ENCODE peak calls at places on chromosomes 13 and 19, in eight cellular contexts. H is right cardiac atrium; J is heart left ventricle; F is neuronal stem cell; X is neural progenitor cell; W is CD4-positive, CD25-positive, alpha-beta regulatory T cell; A is uterus; D is breast epithelium. B is an unnamed sample. For H3K4me1, the result is how much of the 10 kb centered on the place peaks cover.

GRCh38 chr19:42023121-42023942 is 29.3 kb upstream of the ATP1A3 start:
- DNase-seq in H (no peak), J (no peak), F (no peak), X (peak), W (no peak), A (no peak), D (no peak), B (peak)

GRCh38 chr19:50314724-50315700 is 14.2 kb downstream of the KCNC3 start:
- DNase-seq in H (no peak), J (no peak), F (no peak), X (peak), W (no peak), A (no peak), D (no peak), B (no peak)

GRCh38 chr13:108266316-108266936 is 3.1 kb upstream of the TNFSF13B start:
- DNase-seq in H (no peak), J (no peak), F (no peak), X (no peak), W (no peak), A (no peak), D (no peak), B (no peak)

GRCh38 chr13:27450921-27451461 is 627 bp upstream of the MTIF3 start:
- DNase-seq in H (peak), J (peak), F (peak), X (peak), W (peak), A (peak), D (peak), B (no peak)

GRCh38 chr13:109695402-109696190 is 90.8 kb downstream of the IRS2 start:
- DNase-seq in H (no peak), J (no peak), F (no peak), X (no peak), W (no peak), A (no peak), D (no peak), B (no peak)

GRCh38 chr13:39462456-39462855 is 140.5 kb downstream of the LHFPL6 start:
- DNase-seq in H (no peak), J (no peak), F (no peak), X (no peak), W (no peak), A (no peak), D (no peak), B (no peak)

GRCh38 chr13:45207319-45207718 is 6.5 kb upstream of the KCTD4 start:
- DNase-seq in H (no peak), J (no peak), F (no peak), X (no peak), W (no peak), A (no peak), D (no peak), B (no peak)

GRCh38 chr13:105616313-105617075 is 919.0 kb downstream of the EFNB2 start:
- DNase-seq in H (no peak), J (no peak), F (no peak), X (no peak), W (no peak), A (no peak), D (no peak), B (no peak)

GRCh38 chr19:33796164-33797100 is at the start of gene KCTD15:
- DNase-seq in H (peak), J (no peak), F (peak), X (peak), W (no peak), A (peak), D (no peak), B (no peak)

GRCh38 chr19:12782424-12783225 is 7.3 kb upstream of the HOOK2 start:
- DNase-seq in H (peak), J (peak), F (no peak), X (peak), W (no peak), A (peak), D (peak), B (peak)

GRCh38 chr19:4066176-4066606 is 508 bp downstream of the ZBTB7A start:
- DNase-seq in H (peak), J (peak), F (no peak), X (no peak), W (peak), A (no peak), D (no peak), B (peak)

GRCh38 chr13:107271226-107271625 is 703.3 kb upstream of the ARGLU1 start:
- DNase-seq in H (no peak), J (no peak), F (no peak), X (peak), W (no peak), A (no peak), D (no peak), B (no peak)

GRCh38 chr13:109387438-109387837 is 398.9 kb downstream of the IRS2 start:
- DNase-seq in H (no peak), J (no peak), F (no peak), X (no peak), W (no peak), A (no peak), D (no peak), B (no peak)

GRCh38 chr19:52248256-52248655 is 21.1 kb upstream of the ZNF766 start:
- DNase-seq in H (peak), J (peak), F (no peak), X (peak), W (peak), A (peak), D (no peak), B (peak)

GRCh38 chr19:4754248-4754647 is 30.6 kb upstream of the DPP9 start:
- DNase-seq in H (no peak), J (no peak), F (no peak), X (no peak), W (no peak), A (no peak), D (no peak), B (no peak)

GRCh38 chr13:19606152-19606551 is 27.3 kb upstream of the MPHOSPH8 start:
- DNase-seq in H (no peak), J (no peak), F (no peak), X (no peak), W (no peak), A (no peak), D (no peak), B (no peak)

GRCh38 chr13:67223024-67223423 is 7.1 kb downstream of the PCDH9 start:
- DNase-seq in H (no peak), J (no peak), F (no peak), X (no peak), W (no peak), A (no peak), D (no peak), B (no peak)

GRCh38 chr19:50835103-50835784 is 1.9 kb upstream of the KLK15 start:
- DNase-seq in H (no peak), J (no peak), F (no peak), X (no peak), W (no peak), A (no peak), D (no peak), B (no peak)

GRCh38 chr13:19767966-19768365 is 14.8 kb downstream of the PSPC1 start:
- DNase-seq in H (no peak), J (no peak), F (no peak), X (no peak), W (no peak), A (no peak), D (no peak), B (no peak)

GRCh38 chr19:18849838-18850400 is 18.2 kb downstream of the UPF1 start:
- DNase-seq in H (peak), J (no peak), F (no peak), X (no peak), W (no peak), A (peak), D (no peak), B (no peak)

GRCh38 chr19:18851673-18852325 is 20.0 kb downstream of the UPF1 start:
- DNase-seq in H (peak), J (no peak), F (no peak), X (no peak), W (no peak), A (no peak), D (no peak), B (no peak)

GRCh38 chr19:18852634-18853033 is 20.9 kb downstream of the UPF1 start:
- DNase-seq in H (peak), J (no peak), F (no peak), X (no peak), W (no peak), A (no peak), D (no peak), B (no peak)

GRCh38 chr19:18848860-18849661 is 17.3 kb downstream of the UPF1 start:
- DNase-seq in H (peak), J (peak), F (no peak), X (no peak), W (no peak), A (peak), D (no peak), B (no peak)

DNA sequence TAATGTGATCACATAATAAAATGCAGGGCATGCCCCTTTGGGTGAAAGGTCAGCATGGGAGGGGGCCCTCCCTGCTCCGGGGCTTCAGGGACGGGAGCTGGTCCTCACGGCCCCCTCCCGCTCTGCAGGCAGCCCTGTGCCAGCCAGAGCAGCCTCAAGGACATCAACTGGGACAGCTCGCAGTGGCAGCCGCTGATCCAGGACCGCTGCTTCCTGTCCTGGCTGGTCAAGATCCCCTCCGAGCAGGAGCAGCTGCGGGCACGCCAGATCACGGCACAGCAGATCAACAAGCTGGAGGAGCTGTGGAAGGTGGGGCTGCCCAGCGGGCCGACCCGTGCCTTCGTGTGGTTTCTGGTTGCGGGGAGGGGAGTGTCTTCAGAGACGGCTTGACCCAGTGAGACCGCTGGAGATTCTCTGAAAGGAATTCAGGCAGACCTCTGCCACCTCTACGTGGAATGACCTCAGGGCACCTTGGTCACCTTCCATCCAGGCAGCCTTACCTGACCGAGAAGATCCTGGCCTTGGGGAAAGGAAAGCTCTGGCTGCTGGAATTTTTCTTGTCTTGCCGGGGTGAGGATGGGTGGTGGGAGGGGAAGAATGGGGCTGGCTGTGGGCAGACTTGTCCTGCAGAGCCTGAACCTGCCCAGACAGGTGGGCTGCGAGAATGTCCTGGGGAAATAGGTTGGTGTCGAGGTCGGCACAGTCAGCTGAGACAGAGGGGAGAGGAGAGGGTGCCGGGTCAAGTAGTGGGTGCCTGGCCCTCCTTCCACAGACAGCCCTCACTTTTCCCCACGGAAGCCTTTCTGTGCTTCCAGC is 19.0 kb downstream of the UPF1 start:
- DNase-seq in H (peak), J (no peak), F (no peak), X (no peak), W (no peak), A (peak), D (no peak), B (no peak)
- H3K27ac ChIP-seq in H (peak), J (peak), F (no peak), X (no peak), W (no peak), A (peak), D (peak), B (no peak)

GRCh38 chr13:75800545-75800944 is 164.4 kb downstream of the LMO7 start:
- DNase-seq in H (no peak), J (no peak), F (no peak), X (no peak), W (no peak), A (no peak), D (no peak), B (no peak)

GRCh38 chr13:75802161-75802560 is 166.0 kb downstream of the LMO7 start:
- DNase-seq in H (no peak), J (no peak), F (no peak), X (no peak), W (peak), A (no peak), D (no peak), B (no peak)

GRCh38 chr13:75803982-75804381 is 167.9 kb downstream of the LMO7 start:
- DNase-seq in H (no peak), J (no peak), F (no peak), X (no peak), W (no peak), A (no peak), D (no peak), B (no peak)

GRCh38 chr13:75803175-75803611 is 167.1 kb downstream of the LMO7 start:
- DNase-seq in H (no peak), J (no peak), F (no peak), X (no peak), W (peak), A (no peak), D (no peak), B (peak)

GRCh38 chr13:75801388-75801787 is 165.3 kb downstream of the LMO7 start:
- DNase-seq in H (no peak), J (no peak), F (no peak), X (no peak), W (no peak), A (no peak), D (no peak), B (no peak)
- H3K4me1 ChIP-seq in H (under half), J (under half), F (under half), X (under half), W (under half), A (under half), D (under half), B (under half)

GRCh38 chr19:45097776-45098520 is 5.0 kb downstream of the PPP1R37 start:
- DNase-seq in H (peak), J (peak), F (no peak), X (no peak), W (no peak), A (peak), D (peak), B (no peak)

GRCh38 chr19:45099465-45100201 is 6.7 kb downstream of the PPP1R37 start:
- DNase-seq in H (no peak), J (no peak), F (no peak), X (peak), W (no peak), A (no peak), D (no peak), B (no peak)

GRCh38 chr19:45097450-45097775 is 4.4 kb downstream of the PPP1R37 start:
- DNase-seq in H (no peak), J (no peak), F (no peak), X (no peak), W (no peak), A (no peak), D (no peak), B (no peak)

GRCh38 chr19:45100202-45100600 is 7.2 kb downstream of the PPP1R37 start:
- DNase-seq in H (no peak), J (no peak), F (no peak), X (no peak), W (no peak), A (no peak), D (no peak), B (no peak)

GRCh38 chr19:45098521-45099464 is 5.8 kb downstream of the PPP1R37 start:
- DNase-seq in H (peak), J (peak), F (no peak), X (no peak), W (no peak), A (peak), D (no peak), B (no peak)
- H3K4me3 ChIP-seq in H (no peak), J (no peak), F (no peak), X (no peak), W (no peak), A (no peak), D (peak), B (no peak)

GRCh38 chr19:44759083-44759804 is 10.7 kb downstream of the BCL3 start:
- DNase-seq in H (no peak), J (no peak), F (no peak), X (no peak), W (no peak), A (no peak), D (no peak), B (no peak)

GRCh38 chr19:44757057-44757734 is 8.7 kb downstream of the BCL3 start:
- DNase-seq in H (peak), J (peak), F (no peak), X (peak), W (no peak), A (peak), D (no peak), B (no peak)

GRCh38 chr19:44756089-44756562 is 7.6 kb downstream of the BCL3 start:
- DNase-seq in H (peak), J (no peak), F (no peak), X (no peak), W (no peak), A (no peak), D (no peak), B (no peak)

GRCh38 chr19:44757735-44758505 is 9.4 kb downstream of the BCL3 start:
- DNase-seq in H (peak), J (peak), F (peak), X (peak), W (no peak), A (peak), D (no peak), B (no peak)

GRCh38 chr19:44758596-44758995 is 10.1 kb downstream of the BCL3 start:
- DNase-seq in H (peak), J (no peak), F (no peak), X (peak), W (no peak), A (no peak), D (no peak), B (no peak)
- H3K27ac ChIP-seq in H (peak), J (peak), F (no peak), X (no peak), W (no peak), A (peak), D (peak), B (peak)

GRCh38 chr13:25881946-25882574 is 169.8 kb downstream of the SHISA2 start:
- DNase-seq in H (no peak), J (no peak), F (peak), X (peak), W (no peak), A (no peak), D (no peak), B (no peak)
- H3K4me1 ChIP-seq in H (under half), J (under half), F (under half), X (half or more), W (under half), A (under half), D (under half), B (under half)

DNA sequence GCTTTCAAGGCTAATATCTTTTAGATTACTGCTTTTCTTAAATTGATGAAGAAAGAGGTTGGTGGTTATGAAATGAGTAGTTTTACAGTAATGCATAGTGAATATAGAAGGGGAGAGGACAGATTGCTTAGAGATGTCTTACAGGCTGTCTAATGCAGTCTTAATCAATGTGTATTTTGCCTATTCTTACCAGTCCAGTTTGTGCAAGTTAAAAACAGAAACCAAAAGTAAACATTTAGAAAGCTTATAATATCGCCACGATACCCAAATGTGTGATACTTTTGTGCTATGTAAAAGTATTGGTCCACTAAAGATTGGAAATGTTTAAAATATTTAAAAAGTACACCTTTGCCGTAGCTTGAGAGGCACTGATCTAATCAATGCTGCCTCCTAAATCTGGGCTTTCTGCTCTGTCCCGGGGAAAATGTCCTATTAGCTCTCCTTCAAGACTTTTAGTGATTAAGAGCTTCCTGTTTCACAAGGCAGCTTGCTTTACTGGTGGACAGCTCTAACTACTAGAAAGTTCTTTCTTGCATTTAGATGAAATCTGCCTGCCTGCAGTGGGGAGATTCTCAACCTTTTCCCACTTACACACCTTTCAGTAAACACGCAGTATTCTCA is 64.7 kb downstream of the DNAJC15 start:
- DNase-seq in H (no peak), J (no peak), F (no peak), X (no peak), W (no peak), A (no peak), D (no peak), B (no peak)
- H3K4me3 ChIP-seq in H (peak), J (peak), F (no peak), X (no peak), W (peak), A (peak), D (peak), B (peak)

DNA sequence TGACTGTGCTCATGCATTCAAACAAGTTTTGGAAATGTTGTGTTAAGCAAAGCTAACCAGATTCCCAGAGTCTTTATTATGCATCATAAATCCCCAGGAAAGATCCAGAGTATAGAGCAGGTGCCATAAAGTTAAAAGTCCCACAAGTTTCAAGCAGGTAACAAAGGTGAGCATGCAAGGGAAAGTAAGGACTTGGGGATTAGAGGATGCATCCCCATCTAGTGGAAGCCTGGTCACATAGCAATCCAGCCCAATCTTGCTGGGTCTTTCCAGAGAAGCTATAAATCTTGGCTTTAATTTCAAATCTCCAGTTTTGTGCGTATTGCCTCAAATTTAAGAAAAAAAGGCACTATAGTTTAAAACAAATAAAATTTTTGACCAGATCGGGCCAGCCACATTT is 72.7 kb downstream of the ZNF254 start:
- DNase-seq in H (no peak), J (no peak), F (no peak), X (no peak), W (no peak), A (no peak), D (no peak), B (no peak)
- H3K27ac ChIP-seq in H (no peak), J (no peak), F (no peak), X (no peak), W (no peak), A (no peak), D (no peak), B (no peak)

GRCh38 chr19:46860846-46861690 is at the start of gene ARHGAP35:
- DNase-seq in H (peak), J (peak), F (no peak), X (no peak), W (peak), A (peak), D (peak), B (no peak)

GRCh38 chr19:46862974-46863632 is 2.3 kb downstream of the ARHGAP35 start:
- DNase-seq in H (peak), J (no peak), F (no peak), X (no peak), W (no peak), A (no peak), D (no peak), B (no peak)

GRCh38 chr19:46863818-46864629 is 3.2 kb downstream of the ARHGAP35 start:
- DNase-seq in H (peak), J (peak), F (peak), X (peak), W (no peak), A (no peak), D (peak), B (no peak)

GRCh38 chr19:46861691-46862503 is 1.1 kb downstream of the ARHGAP35 start:
- DNase-seq in H (peak), J (peak), F (no peak), X (peak), W (peak), A (no peak), D (no peak), B (peak)

DNA sequence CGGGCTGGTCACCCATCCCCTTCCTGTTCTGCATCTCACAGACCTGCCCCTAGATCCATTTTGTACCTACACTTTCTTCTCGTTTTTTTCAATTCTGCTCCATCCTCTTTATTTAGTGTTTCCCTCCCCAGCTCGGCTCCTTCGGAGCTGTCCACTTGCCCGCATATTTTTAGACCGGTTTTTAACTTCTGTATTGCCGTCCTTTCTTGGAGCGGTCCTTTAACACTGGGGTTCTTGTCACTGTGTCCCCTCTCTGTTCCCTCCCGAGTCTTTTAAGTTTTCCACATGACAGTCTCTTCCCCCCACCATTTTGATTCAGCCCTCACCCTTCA is 1.7 kb downstream of the ARHGAP35 start:
- DNase-seq in H (peak), J (no peak), F (no peak), X (no peak), W (no peak), A (no peak), D (no peak), B (no peak)
- H3K4me1 ChIP-seq in H (under half), J (under half), F (under half), X (under half), W (under half), A (under half), D (under half), B (under half)

GRCh38 chr13:30908416-30908980 is 2.4 kb downstream of the MEDAG start:
- DNase-seq in H (peak), J (peak), F (no peak), X (no peak), W (no peak), A (peak), D (no peak), B (no peak)
- H3K4me3 ChIP-seq in H (peak), J (peak), F (no peak), X (no peak), W (no peak), A (peak), D (peak), B (no peak)